ENCODE peak calls at places on chromosome 12, in four cellular contexts. One of them, this sample, is unnamed.

GRCh38 chr12:39574785-39575497 is 44.7 kb downstream of the ABCD2 start:
- DNase-seq in sciatic nerve: no peak
- DNase-seq in coronary artery: no peak
- DNase-seq in mucosa of gallbladder: no peak
- DNase-seq in this sample: no peak

GRCh38 chr12:71415336-71416231 is 24.0 kb upstream of the LGR5 start:
- DNase-seq in sciatic nerve: no peak
- DNase-seq in coronary artery: no peak
- DNase-seq in mucosa of gallbladder: peak
- DNase-seq in this sample: no peak

GRCh38 chr12:118237053-118237665 is 101.2 kb downstream of the PEBP1 start:
- DNase-seq in sciatic nerve: no peak
- DNase-seq in coronary artery: no peak
- DNase-seq in mucosa of gallbladder: no peak
- DNase-seq in this sample: no peak

GRCh38 chr12:14931359-14931758 is 7.0 kb downstream of the ERP27 start:
- DNase-seq in sciatic nerve: no peak
- DNase-seq in coronary artery: no peak
- DNase-seq in mucosa of gallbladder: no peak
- DNase-seq in this sample: no peak

GRCh38 chr12:42935756-42936155 is 346.2 kb upstream of the PRICKLE1 start:
- DNase-seq in sciatic nerve: no peak
- DNase-seq in coronary artery: no peak
- DNase-seq in mucosa of gallbladder: no peak
- DNase-seq in this sample: no peak

GRCh38 chr12:12715459-12716150 is 1.6 kb upstream of the CDKN1B start:
- DNase-seq in sciatic nerve: no peak
- DNase-seq in coronary artery: no peak
- DNase-seq in mucosa of gallbladder: no peak
- DNase-seq in this sample: no peak

GRCh38 chr12:52251367-52252055 is 18.5 kb downstream of the KRT7 start:
- DNase-seq in sciatic nerve: peak
- DNase-seq in coronary artery: peak
- DNase-seq in mucosa of gallbladder: no peak
- DNase-seq in this sample: no peak

GRCh38 chr12:131226345-131227265 is 272.9 kb downstream of the ADGRD1 start:
- DNase-seq in sciatic nerve: no peak
- DNase-seq in coronary artery: no peak
- DNase-seq in mucosa of gallbladder: no peak
- DNase-seq in this sample: no peak

GRCh38 chr12:111446044-111446581 is 40.4 kb downstream of the SH2B3 start:
- DNase-seq in sciatic nerve: peak
- DNase-seq in coronary artery: peak
- DNase-seq in mucosa of gallbladder: no peak
- DNase-seq in this sample: peak

GRCh38 chr12:80627773-80628172 is 79.7 kb upstream of the MYF6 start:
- DNase-seq in sciatic nerve: no peak
- DNase-seq in coronary artery: no peak
- DNase-seq in mucosa of gallbladder: no peak
- DNase-seq in this sample: no peak

GRCh38 chr12:123223241-123223668 is 9.7 kb downstream of the MPHOSPH9 start:
- DNase-seq in sciatic nerve: no peak
- DNase-seq in coronary artery: no peak
- DNase-seq in mucosa of gallbladder: no peak
- DNase-seq in this sample: no peak

GRCh38 chr12:128690641-128691040 is 133.1 kb downstream of the SLC15A4 start:
- DNase-seq in sciatic nerve: no peak
- DNase-seq in coronary artery: no peak
- DNase-seq in mucosa of gallbladder: no peak
- DNase-seq in this sample: no peak

GRCh38 chr12:59452746-59453145 is 143.1 kb upstream of the SLC16A7 start:
- DNase-seq in sciatic nerve: no peak
- DNase-seq in coronary artery: no peak
- DNase-seq in mucosa of gallbladder: no peak
- DNase-seq in this sample: no peak

GRCh38 chr12:90828621-90829020 is 126.4 kb downstream of the CCER1 start:
- DNase-seq in sciatic nerve: no peak
- DNase-seq in coronary artery: no peak
- DNase-seq in mucosa of gallbladder: no peak
- DNase-seq in this sample: no peak

GRCh38 chr12:57852620-57853509 is 6.3 kb upstream of the CTDSP2 start:
- DNase-seq in sciatic nerve: peak
- DNase-seq in coronary artery: no peak
- DNase-seq in mucosa of gallbladder: no peak
- DNase-seq in this sample: peak

GRCh38 chr12:132622437-132623071 is 4.0 kb downstream of the P2RX2 start:
- DNase-seq in sciatic nerve: no peak
- DNase-seq in coronary artery: peak
- DNase-seq in mucosa of gallbladder: peak
- DNase-seq in this sample: no peak

GRCh38 chr12:64687816-64688599 is 71.2 kb downstream of the GNS start:
- DNase-seq in sciatic nerve: no peak
- DNase-seq in coronary artery: no peak
- DNase-seq in mucosa of gallbladder: no peak
- DNase-seq in this sample: no peak

GRCh38 chr12:104763163-104763805 is 194.8 kb downstream of the SLC41A2 start:
- DNase-seq in sciatic nerve: no peak
- DNase-seq in coronary artery: no peak
- DNase-seq in mucosa of gallbladder: no peak
- DNase-seq in this sample: no peak

GRCh38 chr12:1044697-1045096 is 53.7 kb downstream of the ERC1 start:
- DNase-seq in sciatic nerve: no peak
- DNase-seq in coronary artery: no peak
- DNase-seq in mucosa of gallbladder: no peak
- DNase-seq in this sample: no peak

GRCh38 chr12:59388176-59388575 is 207.7 kb upstream of the SLC16A7 start:
- DNase-seq in sciatic nerve: no peak
- DNase-seq in coronary artery: no peak
- DNase-seq in mucosa of gallbladder: no peak
- DNase-seq in this sample: no peak

GRCh38 chr12:81558031-81558430 is 201.1 kb downstream of the PPFIA2 start:
- DNase-seq in sciatic nerve: no peak
- DNase-seq in coronary artery: no peak
- DNase-seq in mucosa of gallbladder: no peak
- DNase-seq in this sample: no peak